ENCODE peak calls at places on chromosomes 4 and X, in five cellular contexts. One of them, this sample, is unnamed.
A peak's percentile ranks its signal among the peaks of the same experiment; 100 is the strongest.

GRCh38 chr4:148850257-148850995 is 408.2 kb upstream of the NR3C2 start:
- DNase-seq in IMR-90: no peak
- DNase-seq in upper lobe of right lung: no peak
- DNase-seq in H9: no peak
- DNase-seq in pancreas: peak; percentile 43
- DNase-seq in this sample: no peak

GRCh38 chr4:174467107-174467506 is 55.2 kb downstream of the HPGD start:
- DNase-seq in IMR-90: no peak
- DNase-seq in upper lobe of right lung: no peak
- DNase-seq in H9: no peak
- DNase-seq in pancreas: no peak
- DNase-seq in this sample: no peak

GRCh38 chr4:56804551-56804950 is 16.9 kb downstream of the SPINK2 start:
- DNase-seq in IMR-90: peak; percentile 26
- DNase-seq in upper lobe of right lung: no peak
- DNase-seq in H9: no peak
- DNase-seq in pancreas: no peak
- DNase-seq in this sample: no peak

GRCh38 chr4:120960868-120961267 is 38.3 kb upstream of the PRDM5 start:
- DNase-seq in IMR-90: no peak
- DNase-seq in upper lobe of right lung: no peak
- DNase-seq in H9: no peak
- DNase-seq in pancreas: no peak
- DNase-seq in this sample: no peak

GRCh38 chr4:179624768-179625181 is 2182.5 kb upstream of the AGA start:
- DNase-seq in IMR-90: peak; percentile 89
- DNase-seq in upper lobe of right lung: no peak
- DNase-seq in H9: peak; percentile 31
- DNase-seq in pancreas: no peak
- DNase-seq in this sample: no peak

GRCh38 chrX:46737462-46737861 is 21.5 kb downstream of the SLC9A7 start:
- DNase-seq in IMR-90: peak; percentile 73
- DNase-seq in upper lobe of right lung: no peak
- DNase-seq in H9: no peak
- DNase-seq in pancreas: no peak
- DNase-seq in this sample: no peak

GRCh38 chr4:85489273-85489672 is 14.3 kb downstream of the ARHGAP24 start:
- DNase-seq in IMR-90: peak; percentile 8
- DNase-seq in upper lobe of right lung: no peak
- DNase-seq in H9: peak; percentile 41
- DNase-seq in pancreas: no peak
- DNase-seq in this sample: no peak

GRCh38 chrX:84064814-84065213 is 123.2 kb downstream of the RPS6KA6 start:
- DNase-seq in IMR-90: no peak
- DNase-seq in upper lobe of right lung: no peak
- DNase-seq in H9: no peak
- DNase-seq in pancreas: no peak
- DNase-seq in this sample: no peak

GRCh38 chr4:48653217-48654014 is 126.7 kb downstream of the FRYL start:
- DNase-seq in IMR-90: peak; percentile 79
- DNase-seq in upper lobe of right lung: no peak
- DNase-seq in H9: no peak
- DNase-seq in pancreas: no peak
- DNase-seq in this sample: no peak

GRCh38 chr4:138522366-138522765 is 280.2 kb upstream of the SLC7A11 start:
- DNase-seq in IMR-90: peak; percentile 40
- DNase-seq in upper lobe of right lung: no peak
- DNase-seq in H9: peak; percentile 31
- DNase-seq in pancreas: no peak
- DNase-seq in this sample: no peak

DNA sequence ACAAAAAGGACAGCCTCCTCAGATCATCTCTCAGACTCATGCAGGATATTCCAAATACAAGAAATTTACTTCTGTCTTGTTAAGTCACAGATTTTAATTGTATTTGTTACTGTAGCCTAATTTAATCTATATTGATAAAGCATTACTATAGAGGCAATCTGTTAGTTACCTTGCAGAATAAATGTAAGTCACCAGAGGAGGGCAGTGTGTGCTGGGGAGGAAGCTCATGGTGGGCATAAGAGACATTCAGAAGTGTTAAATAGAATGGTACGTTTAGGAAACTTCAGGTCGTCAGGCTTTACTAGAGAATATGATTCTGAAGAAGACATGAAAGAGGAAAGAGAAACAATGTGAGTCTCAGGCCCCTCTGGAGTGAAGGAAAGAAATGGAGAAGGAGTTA is 37.3 kb upstream of the INPP4B start:
- DNase-seq in IMR-90: peak; percentile 2
- DNase-seq in upper lobe of right lung: no peak
- DNase-seq in H9: no peak
- DNase-seq in pancreas: no peak
- DNase-seq in this sample: no peak
- TF ChIP-seq CTCF in IMR-90: peak; percentile 28
- TF ChIP-seq CTCF in upper lobe of right lung: no peak
- TF ChIP-seq CTCF in H9: peak; percentile 71
- TF ChIP-seq CTCF in pancreas: no peak
- TF ChIP-seq CTCF in this sample: peak; percentile 21

GRCh38 chr4:52864816-52865215 is 2.7 kb downstream of the RASL11B start:
- DNase-seq in IMR-90: peak; percentile 35
- DNase-seq in upper lobe of right lung: no peak
- DNase-seq in H9: no peak
- DNase-seq in pancreas: no peak
- DNase-seq in this sample: no peak

GRCh38 chr4:52863324-52863723 is 1.2 kb downstream of the RASL11B start:
- DNase-seq in IMR-90: no peak
- DNase-seq in upper lobe of right lung: no peak
- DNase-seq in H9: no peak
- DNase-seq in pancreas: no peak
- DNase-seq in this sample: no peak

GRCh38 chr4:52862605-52863236 is 604 bp downstream of the RASL11B start:
- DNase-seq in IMR-90: no peak
- DNase-seq in upper lobe of right lung: no peak
- DNase-seq in H9: no peak
- DNase-seq in pancreas: no peak
- DNase-seq in this sample: no peak

GRCh38 chr4:52861171-52861873 is 795 bp upstream of the RASL11B start:
- DNase-seq in IMR-90: no peak
- DNase-seq in upper lobe of right lung: no peak
- DNase-seq in H9: no peak
- DNase-seq in pancreas: no peak
- DNase-seq in this sample: no peak

GRCh38 chr4:52861879-52862604 is at the start of gene RASL11B:
- DNase-seq in IMR-90: peak; percentile 52
- DNase-seq in upper lobe of right lung: peak; percentile 89
- DNase-seq in H9: peak; percentile 84
- DNase-seq in pancreas: peak; percentile 75
- DNase-seq in this sample: peak; percentile 74
- TF ChIP-seq CTCF in IMR-90: no peak
- TF ChIP-seq CTCF in upper lobe of right lung: peak; percentile 44
- TF ChIP-seq CTCF in H9: no peak
- TF ChIP-seq CTCF in pancreas: no peak
- TF ChIP-seq CTCF in this sample: no peak

GRCh38 chr4:98143001-98143899 is at the start of gene STPG2:
- DNase-seq in IMR-90: peak; percentile 81
- DNase-seq in upper lobe of right lung: peak; percentile 98
- DNase-seq in H9: peak; percentile 96
- DNase-seq in pancreas: peak; percentile 94
- DNase-seq in this sample: peak; percentile 33
- TF ChIP-seq CTCF in IMR-90: peak; percentile 28
- TF ChIP-seq CTCF in upper lobe of right lung: peak; percentile 52
- TF ChIP-seq CTCF in H9: peak; percentile 76
- TF ChIP-seq CTCF in pancreas: no peak
- TF ChIP-seq CTCF in this sample: no peak

GRCh38 chrX:54695231-54695630 is 102.8 kb downstream of the ITIH6 start:
- DNase-seq in IMR-90: peak; percentile 3
- DNase-seq in upper lobe of right lung: no peak
- DNase-seq in H9: no peak
- DNase-seq in pancreas: no peak
- DNase-seq in this sample: no peak
- TF ChIP-seq CTCF in IMR-90: no peak
- TF ChIP-seq CTCF in upper lobe of right lung: no peak
- TF ChIP-seq CTCF in H9: no peak
- TF ChIP-seq CTCF in pancreas: no peak
- TF ChIP-seq CTCF in this sample: peak; percentile 1

DNA sequence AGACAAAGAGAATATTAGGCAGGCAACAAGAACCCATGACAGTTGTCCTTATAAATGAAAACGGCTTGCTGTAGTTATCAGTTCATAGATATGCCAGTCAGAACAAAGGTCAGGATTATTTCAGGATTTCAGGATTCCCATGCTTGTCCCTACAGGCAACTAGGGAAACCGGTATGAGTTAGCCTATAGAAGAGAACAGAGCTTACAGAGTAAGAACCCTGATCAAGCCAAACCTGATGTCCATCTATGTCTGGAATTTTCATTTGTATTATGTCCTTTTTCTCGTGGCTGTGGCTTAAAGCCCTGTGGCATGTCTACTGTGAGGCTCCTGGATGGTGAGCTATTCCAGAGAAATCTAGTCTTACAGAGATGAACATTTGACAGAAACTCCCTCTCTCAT is 129.7 kb upstream of the KLF3 start:
- DNase-seq in IMR-90: no peak
- DNase-seq in upper lobe of right lung: no peak
- DNase-seq in H9: no peak
- DNase-seq in pancreas: no peak
- DNase-seq in this sample: no peak
- TF ChIP-seq CTCF in IMR-90: no peak
- TF ChIP-seq CTCF in upper lobe of right lung: no peak
- TF ChIP-seq CTCF in H9: no peak
- TF ChIP-seq CTCF in pancreas: no peak
- TF ChIP-seq CTCF in this sample: no peak